ENCODE peak calls at places on chromosomes 3 and 15, in eight cellular contexts. T is CD8-positive, alpha-beta T cell; X is breast epithelium; K is OCI-LY7; M is stomach; O is esophagus muscularis mucosa; D is adipocyte; N is GM12878. E is an unnamed sample.

GRCh38 chr3:165920984-165921383 is 83.8 kb upstream of the BCHE start:
- DNase-seq in X (no peak), T (no peak), K (no peak), N (no peak), O (no peak), D (no peak), M (no peak), E (no peak)

GRCh38 chr3:170811515-170811914 is 58.5 kb downstream of the RPL22L1 start:
- DNase-seq in X (no peak), M (no peak), D (peak; percentile 73), K (no peak), T (no peak), O (no peak), N (no peak), E (peak; percentile 33)

GRCh38 chr3:27721717-27722564 is at the start of gene EOMES:
- DNase-seq in T (peak; percentile 91), D (peak; percentile 33), K (peak; percentile 1), M (peak; percentile 47), N (no peak), O (no peak), X (no peak), E (peak; percentile 60)

GRCh38 chr3:160735801-160736200 is 20.2 kb upstream of the PPM1L start:
- DNase-seq in X (no peak), T (no peak), O (no peak), M (no peak), K (no peak), D (no peak), N (no peak), E (no peak)

GRCh38 chr3:142724682-142725351 is 983 bp downstream of the TRPC1 start:
- DNase-seq in X (peak; percentile 18), K (no peak), N (no peak), D (peak; percentile 69), T (no peak), O (no peak), M (no peak), E (peak; percentile 74)

GRCh38 chr3:41502461-41502860 is 303.2 kb downstream of the CTNNB1 start:
- DNase-seq in T (no peak), M (no peak), O (no peak), X (no peak), D (peak; percentile 36), K (no peak), N (no peak), E (no peak)

GRCh38 chr15:63332367-63333078 is 49.1 kb downstream of the CA12 start:
- DNase-seq in M (no peak), N (no peak), X (no peak), O (no peak), D (peak; percentile 84), K (no peak), T (no peak), E (no peak)

GRCh38 chr15:101047301-101047781 is 128.2 kb downstream of the LRRK1 start:
- DNase-seq in T (peak; percentile 32), K (no peak), M (peak; percentile 8), D (no peak), X (no peak), N (no peak), O (peak; percentile 47), E (no peak)

GRCh38 chr15:33051528-33051927 is 143.0 kb downstream of the FMN1 start:
- DNase-seq in N (no peak), D (no peak), X (no peak), T (no peak), K (no peak), M (no peak), O (no peak), E (no peak)

GRCh38 chr3:17074559-17074958 is 189.8 kb downstream of the PLCL2 start:
- DNase-seq in N (no peak), M (no peak), O (no peak), D (no peak), T (no peak), X (no peak), K (no peak), E (no peak)

GRCh38 chr15:89725064-89725463 is 26.0 kb downstream of the MESP1 start:
- DNase-seq in K (no peak), T (no peak), O (no peak), D (no peak), M (no peak), X (no peak), N (no peak), E (no peak)

GRCh38 chr15:39704684-39705083 is 78.0 kb downstream of the FSIP1 start:
- DNase-seq in M (no peak), K (no peak), D (peak; percentile 83), X (no peak), O (no peak), T (no peak), N (no peak), E (no peak)

GRCh38 chr3:197547618-197548017 is 8.2 kb downstream of the BDH1 start:
- DNase-seq in T (no peak), M (peak; percentile 57), O (no peak), X (no peak), N (no peak), K (no peak), D (no peak), E (no peak)

GRCh38 chr15:38414351-38414750 is 39.6 kb upstream of the FAM98B start:
- DNase-seq in O (no peak), K (peak; percentile 27), X (no peak), D (peak; percentile 86), T (no peak), M (peak; percentile 48), N (no peak), E (peak; percentile 89)

GRCh38 chr3:123122525-123123315 is 55.9 kb downstream of the PDIA5 start:
- DNase-seq in M (no peak), O (no peak), D (no peak), T (no peak), K (no peak), X (no peak), N (no peak), E (no peak)

GRCh38 chr15:84734794-84735479 is 13.5 kb upstream of the ZNF592 start:
- DNase-seq in X (peak; percentile 78), T (peak; percentile 76), D (no peak), M (peak; percentile 75), O (no peak), N (peak; percentile 94), K (peak; percentile 95), E (peak; percentile 48)

GRCh38 chr15:48360841-48361240 is 29.6 kb downstream of the DUT start:
- DNase-seq in X (no peak), K (no peak), M (no peak), D (no peak), T (no peak), N (no peak), O (no peak), E (peak; percentile 19)

GRCh38 chr3:71599416-71599815 is 15.9 kb upstream of the FOXP1 start:
- DNase-seq in T (no peak), N (no peak), M (no peak), K (no peak), D (peak; percentile 63), O (no peak), X (no peak), E (no peak)

GRCh38 chr3:66473637-66474036 is 27.2 kb downstream of the LRIG1 start:
- DNase-seq in O (no peak), X (no peak), D (peak; percentile 51), T (no peak), M (no peak), N (no peak), K (no peak), E (peak; percentile 56)

GRCh38 chr3:19937459-19938362 is 3.7 kb upstream of the EFHB start:
- DNase-seq in O (no peak), N (no peak), D (no peak), M (no peak), T (no peak), K (no peak), X (no peak), E (peak; percentile 57)

GRCh38 chr3:170419301-170420087 is 826 bp downstream of the CLDN11 start:
- DNase-seq in D (no peak), T (no peak), M (no peak), O (no peak), X (peak; percentile 57), K (no peak), N (no peak), E (peak; percentile 35)

DNA sequence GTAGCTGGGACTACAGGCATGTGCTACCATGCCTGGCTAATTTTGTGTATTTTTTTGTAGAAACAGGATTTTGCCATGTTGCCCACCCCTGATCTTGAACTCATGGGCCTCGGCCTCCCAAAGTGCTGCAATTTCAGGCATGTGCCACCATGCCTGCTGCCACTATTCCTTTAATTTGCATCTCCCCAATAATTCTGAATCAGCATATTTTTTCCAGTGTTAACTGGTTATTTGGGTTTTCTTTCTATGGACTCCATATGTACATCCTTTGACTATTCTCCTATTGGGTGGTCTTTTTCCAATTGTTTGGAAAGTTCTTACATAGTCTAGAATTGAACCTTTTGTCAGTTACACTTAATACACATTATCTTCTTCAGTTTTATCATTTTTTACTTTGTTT is 28.1 kb downstream of the HLTF start:
- DNase-seq in N (no peak), X (no peak), D (no peak), M (no peak), T (no peak), O (no peak), K (no peak), E (no peak)
- H3K4me1 ChIP-seq in N (peaks cover 15% of the 10 kb centered on the region), X (no peaks in the 10 kb centered on the region), D (peaks cover 9% of the 10 kb centered on the region), M (no peaks in the 10 kb centered on the region), T (no peaks in the 10 kb centered on the region), O (no peaks in the 10 kb centered on the region), K (no peaks in the 10 kb centered on the region), E (no peaks in the 10 kb centered on the region)

GRCh38 chr15:75182187-75183131 is 19.2 kb upstream of the C15orf39 start:
- DNase-seq in M (no peak), T (no peak), D (no peak), K (no peak), X (no peak), N (no peak), O (no peak), E (no peak)
- H3K4me1 ChIP-seq in M (peaks cover 48% of the 10 kb centered on the region), T (peaks cover 8% of the 10 kb centered on the region), D (peaks cover 35% of the 10 kb centered on the region), K (peaks cover 11% of the 10 kb centered on the region), X (peaks cover 20% of the 10 kb centered on the region), N (peaks cover 16% of the 10 kb centered on the region), O (peaks cover 48% of the 10 kb centered on the region), E (peaks cover 49% of the 10 kb centered on the region)

GRCh38 chr3:49104052-49104426 is 518 bp downstream of the QARS1 start:
- DNase-seq in T (no peak), M (no peak), K (peak; percentile 8), N (no peak), O (no peak), D (no peak), X (no peak), E (no peak)
- H3K4me1 ChIP-seq in T (peaks cover 15% of the 10 kb centered on the region), M (peaks cover 27% of the 10 kb centered on the region), K (peaks cover 24% of the 10 kb centered on the region), N (peaks cover 11% of the 10 kb centered on the region), O (peaks cover 35% of the 10 kb centered on the region), D (peaks cover 22% of the 10 kb centered on the region), X (no peaks in the 10 kb centered on the region), E (peaks cover 4% of the 10 kb centered on the region)

DNA sequence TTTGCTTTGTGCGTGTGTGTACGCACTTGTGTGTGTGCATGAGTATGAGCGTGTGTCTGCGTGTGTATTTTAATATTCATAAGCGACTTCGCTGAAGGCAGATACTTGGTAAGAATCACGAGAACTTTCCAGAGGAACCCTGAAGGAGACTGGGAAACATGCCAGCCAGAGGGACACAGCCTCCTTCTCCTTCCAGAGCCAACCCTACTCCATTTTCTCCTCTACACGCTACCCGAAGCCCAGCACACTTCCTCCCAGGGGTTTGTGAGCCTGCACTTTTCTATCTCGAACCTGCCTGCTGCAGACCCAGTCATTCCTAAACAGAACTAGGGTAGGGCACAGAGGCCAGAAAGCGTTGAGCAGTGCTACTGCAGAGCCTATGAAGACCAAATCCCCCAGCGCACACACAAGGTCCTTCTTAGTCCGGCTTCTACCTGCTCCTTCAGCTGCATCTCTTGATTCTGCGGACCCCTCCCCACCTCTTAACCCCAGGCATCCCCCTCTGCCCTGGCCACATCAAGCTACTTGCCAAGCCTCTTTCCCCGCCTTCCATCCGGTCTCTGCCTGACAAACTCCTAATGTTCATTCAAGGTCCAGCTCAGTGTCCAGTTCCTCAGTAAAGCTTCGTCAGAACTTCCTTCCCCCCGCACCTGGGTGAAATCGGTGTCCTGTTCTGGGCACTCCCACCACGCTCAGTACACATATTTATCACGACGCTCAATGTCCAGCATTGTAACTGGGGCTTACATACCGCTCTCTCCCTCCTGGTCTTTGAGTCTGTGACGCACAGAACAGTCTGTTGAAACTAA is 191.8 kb downstream of the FAM43A start:
- DNase-seq in N (no peak), X (no peak), T (no peak), K (no peak), O (peak; percentile 68), D (no peak), M (no peak), E (no peak)
- H3K4me1 ChIP-seq in N (peaks cover 3% of the 10 kb centered on the region), X (peaks cover 5% of the 10 kb centered on the region), T (no peaks in the 10 kb centered on the region), K (no peaks in the 10 kb centered on the region), O (peaks cover 48% of the 10 kb centered on the region), D (peaks cover 23% of the 10 kb centered on the region), M (peaks cover 52% of the 10 kb centered on the region), E (peaks cover 11% of the 10 kb centered on the region)